ENCODE peak calls at places on chromosomes 6 and 20, in eight cellular contexts. I is A549; E is stimulated activated CD4-positive, alpha-beta T cell treated with anti-CD3 and anti-CD28 coated beads, TNF-alpha, amount 100 ng/mL, for 24 hours; G is ureter; L is aorta; C is T-cell; D is suprapubic skin; S is head of caudate nucleus. U is an unnamed sample.

GRCh38 chr20:47319517-47320252 is 36.8 kb downstream of the ZMYND8 start:
- DNase-seq in E (no peak), S (peak), I (no peak), G (peak), C (no peak), L (no peak), D (peak), U (peak)

GRCh38 chr6:33008944-33009861 is at the start of gene HLA-DOA:
- DNase-seq in L (no peak), C (peak), G (peak), S (no peak), I (no peak), D (no peak), E (no peak), U (no peak)

GRCh38 chr6:38055210-38055609 is 235.7 kb downstream of the ZFAND3 start:
- DNase-seq in I (no peak), L (no peak), E (no peak), G (no peak), C (no peak), D (no peak), S (no peak), U (no peak)

GRCh38 chr6:100194535-100194934 is 200.5 kb upstream of the MCHR2 start:
- DNase-seq in E (no peak), C (no peak), S (no peak), L (no peak), G (no peak), D (no peak), I (no peak), U (no peak)

GRCh38 chr6:156695747-156696146 is 81.4 kb upstream of the ARID1B start:
- DNase-seq in I (no peak), E (no peak), S (no peak), L (no peak), D (no peak), G (no peak), C (no peak), U (no peak)

GRCh38 chr6:12147557-12148316 is 135.6 kb downstream of the HIVEP1 start:
- DNase-seq in L (no peak), I (no peak), C (no peak), D (no peak), S (no peak), G (no peak), E (no peak), U (no peak)

GRCh38 chr6:27145731-27146455 is 101.6 kb upstream of the PRSS16 start:
- DNase-seq in D (peak), G (peak), C (peak), I (no peak), L (peak), E (peak), S (peak), U (peak)

GRCh38 chr6:140966676-140967075 is 1166.0 kb upstream of the GJE1 start:
- DNase-seq in E (no peak), D (no peak), S (no peak), C (no peak), G (no peak), L (no peak), I (no peak), U (no peak)

GRCh38 chr6:35178932-35179832 is 34.6 kb upstream of the SCUBE3 start:
- DNase-seq in S (no peak), C (no peak), I (no peak), G (no peak), L (no peak), E (no peak), D (peak), U (no peak)

GRCh38 chr6:54747955-54748354 is 98.6 kb upstream of the FAM83B start:
- DNase-seq in E (no peak), G (no peak), S (no peak), C (no peak), I (no peak), L (no peak), D (no peak), U (no peak)

GRCh38 chr20:44447827-44448419 is 27.8 kb upstream of the TTPAL start:
- DNase-seq in S (no peak), G (no peak), L (peak), I (no peak), C (no peak), D (no peak), E (no peak), U (no peak)

GRCh38 chr6:69816569-69816968 is 19.8 kb upstream of the LMBRD1 start:
- DNase-seq in S (no peak), C (no peak), I (no peak), D (no peak), E (no peak), G (no peak), L (no peak), U (no peak)

GRCh38 chr6:17798477-17798876 is 91.8 kb upstream of the NUP153 start:
- DNase-seq in S (no peak), G (no peak), E (no peak), L (no peak), I (no peak), C (no peak), D (no peak), U (no peak)